ENCODE peak calls at places on chromosomes 1 and 21, in six cellular contexts. J is caudate nucleus; P is Calu3; N is A549; X is GM10248; B is naive thymus-derived CD4-positive, alpha-beta T cell. K is an unnamed sample.

GRCh38 chr1:49298304-49298703 is 521.6 kb upstream of the BEND5 start:
- DNase-seq in P (peak), N (no peak), J (no peak), B (no peak), X (no peak), K (peak)

GRCh38 chr1:167486090-167486824 is 32.1 kb downstream of the CD247 start:
- DNase-seq in N (no peak), J (no peak), X (no peak), P (no peak), B (no peak), K (no peak)

GRCh38 chr1:25030674-25031589 is 100.9 kb upstream of the RUNX3 start:
- DNase-seq in B (no peak), P (peak), N (no peak), J (no peak), X (peak), K (no peak)

GRCh38 chr21:34771512-34772028 is 102.8 kb downstream of the CLIC6 start:
- DNase-seq in P (peak), J (no peak), B (no peak), X (no peak), N (peak), K (no peak)

GRCh38 chr1:182667848-182668505 is 16.4 kb downstream of the RGS8 start:
- DNase-seq in N (no peak), X (no peak), P (no peak), J (no peak), B (no peak), K (no peak)

GRCh38 chr1:92927870-92928269 is 33.4 kb downstream of the DIPK1A start:
- DNase-seq in P (no peak), X (no peak), N (no peak), J (no peak), B (no peak), K (no peak)

GRCh38 chr1:162561037-162561615 is 396 bp upstream of the UAP1 start:
- DNase-seq in X (peak), J (peak), B (peak), P (peak), N (peak), K (peak)

GRCh38 chr1:192274588-192274987 is 42.2 kb upstream of the RGS21 start:
- DNase-seq in P (no peak), J (no peak), N (no peak), B (no peak), X (no peak), K (no peak)

GRCh38 chr1:37171651-37172050 is 137.3 kb upstream of the GRIK3 start:
- DNase-seq in X (no peak), P (no peak), B (no peak), J (no peak), N (no peak), K (no peak)

GRCh38 chr1:29384496-29385015 is 148.2 kb downstream of the PTPRU start:
- DNase-seq in X (no peak), J (no peak), B (no peak), P (no peak), N (no peak), K (no peak)

GRCh38 chr1:39859859-39860812 is 23.2 kb downstream of the TRIT1 start:
- DNase-seq in P (no peak), N (no peak), J (no peak), X (no peak), B (no peak), K (no peak)

GRCh38 chr1:193366764-193367507 is 180.5 kb upstream of the B3GALT2 start:
- DNase-seq in B (no peak), P (no peak), X (no peak), N (no peak), J (no peak), K (no peak)

GRCh38 chr1:201371841-201372240 is 5.6 kb downstream of the TNNT2 start:
- DNase-seq in P (no peak), B (no peak), N (no peak), J (no peak), X (no peak), K (no peak)

GRCh38 chr1:244439391-244440032 is 12.2 kb downstream of the ADSS2 start:
- DNase-seq in J (no peak), B (no peak), N (no peak), X (no peak), P (peak), K (no peak)

GRCh38 chr1:216617081-216617480 is 106.1 kb downstream of the ESRRG start:
- DNase-seq in P (no peak), X (no peak), N (no peak), J (no peak), B (no peak), K (no peak)

GRCh38 chr1:87956072-87956471 is 627.4 kb downstream of the LMO4 start:
- DNase-seq in J (no peak), P (peak), N (peak), X (no peak), B (no peak), K (no peak)

GRCh38 chr1:18900303-18900841 is 2.0 kb downstream of the ALDH4A1 start:
- DNase-seq in J (no peak), P (no peak), B (peak), X (no peak), N (no peak), K (no peak)

GRCh38 chr1:180923024-180923841 is 10.5 kb downstream of the KIAA1614 start:
- DNase-seq in X (no peak), B (no peak), J (no peak), N (no peak), P (no peak), K (no peak)

GRCh38 chr1:22861764-22862440 is 110.8 kb downstream of the LACTBL1 start:
- DNase-seq in B (no peak), X (peak), J (no peak), P (peak), N (peak), K (no peak)

GRCh38 chr1:87212431-87213125 is 116.1 kb upstream of the LMO4 start:
- DNase-seq in J (no peak), N (no peak), B (no peak), P (no peak), X (no peak), K (no peak)

GRCh38 chr21:44407493-44407892 is 47.8 kb upstream of the LRRC3 start:
- DNase-seq in P (no peak), X (no peak), B (no peak), N (no peak), J (no peak), K (no peak)

GRCh38 chr1:200473698-200474371 is 64.0 kb upstream of the ZNF281 start:
- DNase-seq in N (no peak), P (no peak), B (no peak), X (no peak), J (no peak), K (no peak)

GRCh38 chr1:51941528-51941927 is 49.0 kb downstream of the RAB3B start:
- DNase-seq in N (peak), J (no peak), X (no peak), P (no peak), B (no peak), K (no peak)

GRCh38 chr1:84415386-84415785 is 17.1 kb downstream of the DNASE2B start:
- DNase-seq in B (no peak), J (no peak), X (no peak), P (no peak), N (no peak), K (no peak)

GRCh38 chr1:6134206-6134605 is 45.9 kb downstream of the CHD5 start:
- DNase-seq in P (no peak), X (no peak), B (no peak), N (no peak), J (no peak), K (no peak)

GRCh38 chr1:197130677-197131304 is 15.7 kb downstream of the ASPM start:
- DNase-seq in J (no peak), N (no peak), X (no peak), P (no peak), B (no peak), K (no peak)

GRCh38 chr1:161220002-161220401 is 3.4 kb downstream of the APOA2 start:
- DNase-seq in X (no peak), P (no peak), J (no peak), N (no peak), B (no peak), K (no peak)

GRCh38 chr1:99176753-99177152 is 87.5 kb upstream of the PLPPR4 start:
- DNase-seq in P (no peak), N (no peak), B (no peak), J (no peak), X (no peak), K (no peak)

GRCh38 chr1:101235696-101236545 is 898 bp upstream of the S1PR1 start:
- DNase-seq in P (peak), B (no peak), X (peak), N (no peak), J (no peak), K (no peak)

GRCh38 chr1:187891993-187892392 is 1063.2 kb downstream of the PLA2G4A start:
- DNase-seq in P (no peak), N (no peak), B (no peak), J (no peak), X (no peak), K (no peak)

GRCh38 chr1:25503551-25504426 is 39.6 kb upstream of the LDLRAP1 start:
- DNase-seq in X (no peak), J (no peak), N (peak), P (peak), B (peak), K (no peak)

GRCh38 chr1:53766766-53767409 is 27.9 kb upstream of the GLIS1 start:
- DNase-seq in J (no peak), B (no peak), N (no peak), X (no peak), P (no peak), K (no peak)

GRCh38 chr21:42440187-42440792 is 36.6 kb downstream of the UBASH3A start:
- DNase-seq in B (no peak), P (no peak), X (peak), N (no peak), J (no peak), K (no peak)

K was measured in SK-N-MC.